ENCODE peak calls at places on chromosomes 12 and 14, in nine cellular contexts. S is AG10803; U is stimulated activated CD8-positive, alpha-beta memory T cell treated with anti-CD3 and anti-CD28 coated beads, Interleukin-15, amount 100 ng/mL, for 4 hours; G is iPS-NIHi11; C is H54; M is nephron progenitor cell; H is mesendoderm; Q is NCI-H82; R is dorsolateral prefrontal cortex. F is an unnamed sample.

GRCh38 chr12:106301241-106301610 is 1.3 kb upstream of the TCP11L2 start:
- DNase-seq in S (peak), H (no peak), R (no peak), M (no peak), C (no peak), Q (no peak), G (no peak), U (no peak), F (no peak)

GRCh38 chr14:61620130-61620946 is 75.0 kb upstream of the HIF1A start:
- DNase-seq in C (no peak), Q (no peak), M (no peak), H (no peak), S (peak), U (no peak), R (no peak), G (no peak), F (peak)

GRCh38 chr12:112018571-112019237 is 5.5 kb downstream of the ERP29 start:
- DNase-seq in H (no peak), M (no peak), C (peak), R (no peak), Q (no peak), S (peak), G (no peak), U (no peak), F (peak)

GRCh38 chr12:131883521-131883900 is 10.9 kb upstream of the ULK1 start:
- DNase-seq in M (no peak), R (no peak), Q (no peak), H (no peak), G (no peak), C (peak), U (no peak), S (no peak), F (no peak)

GRCh38 chr14:49194067-49194466 is 392.1 kb downstream of the RPS29 start:
- DNase-seq in Q (peak), C (no peak), S (no peak), U (no peak), R (peak), M (no peak), G (no peak), H (no peak), F (no peak)

GRCh38 chr12:88111074-88111652 is 30.7 kb downstream of the CEP290 start:
- DNase-seq in Q (peak), H (peak), M (no peak), U (no peak), C (peak), G (peak), R (no peak), S (peak), F (peak)

GRCh38 chr12:115871714-115872113 is 405.8 kb downstream of the MED13L start:
- DNase-seq in M (peak), R (no peak), G (peak), C (peak), U (no peak), Q (peak), H (peak), S (peak), F (peak)

GRCh38 chr12:6771091-6771495 is 1.2 kb upstream of the LAG3 start:
- DNase-seq in Q (no peak), M (no peak), C (no peak), R (peak), G (no peak), H (no peak), U (no peak), S (no peak), F (no peak)

GRCh38 chr12:123064356-123064755 is 83.9 kb downstream of the ARL6IP4 start:
- DNase-seq in C (no peak), U (no peak), R (peak), M (no peak), H (no peak), Q (no peak), S (no peak), G (no peak), F (no peak)

F was measured in HS-5.